ENCODE peak calls at places on chromosomes 11 and 22, in five cellular contexts. One of them, this sample, is unnamed.

GRCh38 chr22:39241632-39242388 is 3.0 kb downstream of the PDGFB start:
- DNase-seq in neuronal stem cell: no peak
- DNase-seq in H9: no peak
- DNase-seq in H1: no peak
- DNase-seq in trophoblast cell: no peak
- DNase-seq in this sample: no peak

GRCh38 chr11:66012946-66013761 is 1.3 kb downstream of the CST6 start:
- DNase-seq in neuronal stem cell: no peak
- DNase-seq in H9: no peak
- DNase-seq in trophoblast cell: peak
- DNase-seq in H1: no peak
- DNase-seq in this sample: no peak

GRCh38 chr22:46931414-46931813 is 169.0 kb downstream of the TBC1D22A start:
- DNase-seq in H9: no peak
- DNase-seq in H1: no peak
- DNase-seq in neuronal stem cell: no peak
- DNase-seq in trophoblast cell: no peak
- DNase-seq in this sample: peak

GRCh38 chr11:113288286-113288863 is 26.0 kb upstream of the TTC12 start:
- DNase-seq in H9: no peak
- DNase-seq in trophoblast cell: no peak
- DNase-seq in neuronal stem cell: no peak
- DNase-seq in H1: no peak
- DNase-seq in this sample: no peak

GRCh38 chr11:2774173-2775082 is 74.6 kb upstream of the KCNQ1OT1 start:
- DNase-seq in H9: no peak
- DNase-seq in H1: no peak
- DNase-seq in trophoblast cell: no peak
- DNase-seq in neuronal stem cell: no peak
- DNase-seq in this sample: no peak

GRCh38 chr11:10328314-10329090 is 23.6 kb downstream of the ADM start:
- DNase-seq in neuronal stem cell: no peak
- DNase-seq in trophoblast cell: no peak
- DNase-seq in H1: no peak
- DNase-seq in H9: no peak
- DNase-seq in this sample: peak

GRCh38 chr11:15662285-15662684 is 547.6 kb downstream of the INSC start:
- DNase-seq in H9: no peak
- DNase-seq in H1: no peak
- DNase-seq in trophoblast cell: no peak
- DNase-seq in neuronal stem cell: no peak
- DNase-seq in this sample: no peak

GRCh38 chr22:27992294-27993165 is 73.5 kb upstream of the PITPNB start:
- DNase-seq in trophoblast cell: no peak
- DNase-seq in H1: no peak
- DNase-seq in neuronal stem cell: no peak
- DNase-seq in H9: peak
- DNase-seq in this sample: no peak

GRCh38 chr11:67029146-67029545 is 6.2 kb downstream of the SYT12 start:
- DNase-seq in trophoblast cell: no peak
- DNase-seq in H1: no peak
- DNase-seq in neuronal stem cell: no peak
- DNase-seq in H9: no peak
- DNase-seq in this sample: no peak

GRCh38 chr22:31102441-31103081 is 4.8 kb downstream of the SELENOM start:
- DNase-seq in H1: no peak
- DNase-seq in H9: no peak
- DNase-seq in trophoblast cell: peak
- DNase-seq in neuronal stem cell: no peak
- DNase-seq in this sample: peak

GRCh38 chr11:27857588-27857987 is 157.3 kb upstream of the BDNF start:
- DNase-seq in H9: no peak
- DNase-seq in trophoblast cell: no peak
- DNase-seq in H1: no peak
- DNase-seq in neuronal stem cell: no peak
- DNase-seq in this sample: no peak

GRCh38 chr22:23883658-23884057 is 10.5 kb upstream of the MIF start:
- DNase-seq in neuronal stem cell: no peak
- DNase-seq in H9: no peak
- DNase-seq in trophoblast cell: no peak
- DNase-seq in H1: no peak
- DNase-seq in this sample: no peak

GRCh38 chr22:23878219-23878618 is 16.0 kb upstream of the MIF start:
- DNase-seq in trophoblast cell: no peak
- DNase-seq in neuronal stem cell: no peak
- DNase-seq in H9: no peak
- DNase-seq in H1: no peak
- DNase-seq in this sample: no peak

GRCh38 chr22:23877566-23877965 is 16.6 kb upstream of the MIF start:
- DNase-seq in trophoblast cell: no peak
- DNase-seq in H9: no peak
- DNase-seq in neuronal stem cell: no peak
- DNase-seq in H1: no peak
- DNase-seq in this sample: no peak

GRCh38 chr22:23884133-23884532 is 10.1 kb upstream of the MIF start:
- DNase-seq in H1: no peak
- DNase-seq in H9: no peak
- DNase-seq in neuronal stem cell: no peak
- DNase-seq in trophoblast cell: no peak
- DNase-seq in this sample: no peak

GRCh38 chr22:23882370-23882769 is 11.8 kb upstream of the MIF start:
- DNase-seq in neuronal stem cell: no peak
- DNase-seq in H1: no peak
- DNase-seq in trophoblast cell: no peak
- DNase-seq in H9: no peak
- DNase-seq in this sample: no peak
- H2BK12ac ChIP-seq in neuronal stem cell: no peak
- H2BK12ac ChIP-seq in H1: no peak
- H2BK12ac ChIP-seq in trophoblast cell: no peak
- H2BK12ac ChIP-seq in H9: no peak
- H2BK12ac ChIP-seq in this sample: no peak

GRCh38 chr11:94909371-94909820 is 64.0 kb downstream of the CWC15 start:
- DNase-seq in neuronal stem cell: no peak
- DNase-seq in trophoblast cell: no peak
- DNase-seq in H1: no peak
- DNase-seq in H9: no peak
- DNase-seq in this sample: peak

GRCh38 chr11:94912806-94913205 is 60.5 kb downstream of the CWC15 start:
- DNase-seq in neuronal stem cell: no peak
- DNase-seq in H1: no peak
- DNase-seq in H9: no peak
- DNase-seq in trophoblast cell: no peak
- DNase-seq in this sample: no peak

GRCh38 chr11:94910281-94910680 is 63.1 kb downstream of the CWC15 start:
- DNase-seq in H1: no peak
- DNase-seq in H9: no peak
- DNase-seq in neuronal stem cell: no peak
- DNase-seq in trophoblast cell: no peak
- DNase-seq in this sample: peak

DNA sequence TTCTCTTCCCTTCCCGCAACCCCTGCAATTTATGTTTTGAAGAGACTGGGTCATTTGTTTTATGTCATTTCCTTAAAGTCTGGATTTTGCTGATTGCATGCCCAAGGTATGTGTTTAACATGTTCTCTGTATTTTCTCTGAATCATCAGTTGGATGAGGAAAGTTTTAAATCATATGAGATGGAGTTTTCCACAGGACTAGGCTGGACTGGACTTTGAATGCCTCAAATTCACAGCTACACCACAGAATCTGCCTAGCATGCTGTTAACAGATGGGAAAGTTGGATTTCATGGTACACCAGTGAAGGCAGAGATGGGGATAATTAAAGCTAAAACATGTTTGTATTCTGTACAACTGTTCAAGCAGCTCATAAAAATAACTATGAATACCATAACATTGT is 62.6 kb downstream of the CWC15 start:
- DNase-seq in trophoblast cell: no peak
- DNase-seq in neuronal stem cell: no peak
- DNase-seq in H9: no peak
- DNase-seq in H1: no peak
- DNase-seq in this sample: peak
- H3K4me2 ChIP-seq in trophoblast cell: no peak
- H3K4me2 ChIP-seq in neuronal stem cell: no peak
- H3K4me2 ChIP-seq in H9: no peak
- H3K4me2 ChIP-seq in H1: no peak
- H3K4me2 ChIP-seq in this sample: no peak

DNA sequence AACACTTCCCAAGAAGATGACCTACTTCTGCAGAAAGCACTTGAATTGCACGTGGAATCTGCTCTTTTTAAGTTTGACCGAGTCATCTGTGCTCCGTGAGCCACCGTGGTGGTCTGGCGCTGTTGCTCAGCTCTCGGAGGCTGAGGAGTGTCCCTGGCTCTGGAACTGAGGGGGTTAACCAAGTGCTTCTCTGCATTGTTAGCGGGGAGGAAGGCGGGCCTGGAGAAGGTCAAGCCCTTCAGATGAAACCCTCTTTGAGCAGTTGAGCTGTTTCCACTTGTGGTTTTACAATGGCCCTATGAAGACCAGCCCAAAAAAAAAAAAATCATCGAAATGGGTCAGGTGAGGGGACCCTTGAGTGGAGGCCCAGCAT is 286.4 kb downstream of the NTM start:
- DNase-seq in neuronal stem cell: no peak
- DNase-seq in H9: peak
- DNase-seq in trophoblast cell: no peak
- DNase-seq in H1: no peak
- DNase-seq in this sample: no peak
- H3K27ac ChIP-seq in neuronal stem cell: no peak
- H3K27ac ChIP-seq in H9: peak
- H3K27ac ChIP-seq in trophoblast cell: no peak
- H3K27ac ChIP-seq in H1: no peak
- H3K27ac ChIP-seq in this sample: no peak

DNA sequence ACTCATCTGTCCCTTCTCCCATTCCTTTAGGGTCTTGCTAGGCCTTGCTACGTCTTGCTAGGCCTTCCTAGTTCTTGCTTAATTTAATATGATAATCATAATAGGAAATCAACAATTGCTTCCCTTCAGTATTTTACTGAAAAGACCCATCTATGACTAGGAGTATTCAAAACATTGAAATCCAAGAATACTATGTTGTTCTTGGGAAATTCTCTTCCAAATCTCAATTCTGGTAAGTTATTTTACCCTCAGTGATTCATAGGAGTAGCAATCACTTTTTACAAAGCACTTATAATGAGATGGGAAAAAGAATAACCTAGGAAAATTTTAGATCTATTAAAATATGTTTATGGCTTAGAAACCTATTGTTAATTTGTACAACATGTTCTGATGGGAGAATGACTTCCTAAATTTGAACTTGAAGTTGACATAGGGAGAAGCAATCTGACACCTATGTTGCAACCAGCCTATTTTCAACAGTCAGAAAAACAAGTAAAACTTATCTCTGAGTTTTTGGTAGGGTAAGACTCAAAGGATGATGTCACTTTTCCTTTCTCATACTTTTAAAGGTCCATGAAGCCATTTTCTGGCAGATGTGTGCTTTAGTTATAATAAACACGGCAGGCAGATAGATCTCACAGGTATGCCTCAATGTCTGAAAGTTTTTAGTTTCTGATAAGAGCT is 29.5 kb upstream of the HIPK3 start:
- DNase-seq in H1: no peak
- DNase-seq in H9: no peak
- DNase-seq in trophoblast cell: no peak
- DNase-seq in neuronal stem cell: no peak
- DNase-seq in this sample: no peak
- H2BK12ac ChIP-seq in H1: no peak
- H2BK12ac ChIP-seq in H9: no peak
- H2BK12ac ChIP-seq in trophoblast cell: no peak
- H2BK12ac ChIP-seq in neuronal stem cell: no peak
- H2BK12ac ChIP-seq in this sample: no peak

DNA sequence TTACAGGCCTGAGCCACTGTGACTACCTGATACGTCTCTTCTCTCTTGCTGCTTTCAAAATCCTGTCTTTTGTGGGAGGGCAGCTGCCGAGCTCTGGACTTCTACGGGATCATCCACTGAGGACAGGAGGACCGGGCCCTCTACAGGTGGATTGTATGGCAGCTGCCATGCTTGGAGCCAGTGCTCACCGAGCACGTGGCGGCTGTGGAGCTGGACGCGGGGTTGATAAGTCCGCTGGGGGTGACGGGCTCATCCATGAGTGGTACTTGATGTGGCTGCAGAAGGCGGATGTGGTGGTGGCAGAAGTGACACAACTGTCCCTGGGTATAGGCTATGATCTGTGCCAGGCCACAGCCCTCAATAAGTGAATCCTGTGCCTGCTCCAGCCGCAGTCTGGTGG is 1.8 kb upstream of the CYP2D6 start:
- DNase-seq in neuronal stem cell: no peak
- DNase-seq in H9: no peak
- DNase-seq in H1: no peak
- DNase-seq in trophoblast cell: no peak
- DNase-seq in this sample: no peak
- H3K4me2 ChIP-seq in neuronal stem cell: no peak
- H3K4me2 ChIP-seq in H9: no peak
- H3K4me2 ChIP-seq in H1: no peak
- H3K4me2 ChIP-seq in trophoblast cell: no peak
- H3K4me2 ChIP-seq in this sample: no peak

DNA sequence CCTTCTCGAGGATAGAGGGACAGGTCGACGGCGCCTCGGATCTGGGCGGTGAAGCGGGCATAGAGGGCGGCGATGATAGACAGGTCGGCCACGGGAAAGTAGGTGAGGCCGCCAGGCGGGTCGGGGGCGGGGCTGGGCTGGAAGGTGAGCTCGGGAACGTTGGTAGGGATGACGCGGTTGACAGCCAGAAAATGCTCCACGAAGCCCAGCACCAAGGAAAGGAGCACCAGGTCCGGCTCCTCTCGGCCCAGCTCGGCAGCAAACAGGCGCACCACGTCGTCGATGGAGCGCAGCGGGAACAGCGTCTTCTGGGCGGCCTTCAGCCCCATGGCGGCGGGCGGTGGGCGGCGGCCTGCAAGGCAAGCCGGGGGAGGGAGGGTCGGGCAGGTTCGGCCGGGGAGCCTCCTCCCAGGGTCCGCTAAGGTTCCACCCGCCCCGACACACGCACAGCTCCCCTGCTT is 540 bp downstream of the MEN1 start:
- DNase-seq in H1: no peak
- DNase-seq in neuronal stem cell: no peak
- DNase-seq in H9: peak
- DNase-seq in trophoblast cell: peak
- DNase-seq in this sample: peak
- H3K27ac ChIP-seq in H1: no peak
- H3K27ac ChIP-seq in neuronal stem cell: no peak
- H3K27ac ChIP-seq in H9: no peak
- H3K27ac ChIP-seq in trophoblast cell: peak
- H3K27ac ChIP-seq in this sample: no peak